ENCODE peak calls at places on chromosomes 3 and 15, in nine cellular contexts. O, S, I, G, A, E, J, R and C are unnamed samples.

GRCh38 chr3:181567446-181568075 is 144.2 kb upstream of the SOX2 start:
- DNase-seq in S (peak; percentile 4), R (no peak), A (no peak), O (no peak), E (no peak), J (no peak), I (no peak), G (no peak), C (no peak)

GRCh38 chr15:38587214-38587613 is 22.6 kb upstream of the RASGRP1 start:
- DNase-seq in O (no peak), G (no peak), E (no peak), J (no peak), I (no peak), S (no peak), A (no peak), R (no peak), C (no peak)

GRCh38 chr3:131903988-131904415 is 130.8 kb downstream of the CPNE4 start:
- DNase-seq in R (no peak), I (no peak), J (peak; percentile 54), S (peak; percentile 88), G (no peak), O (peak; percentile 71), E (peak; percentile 93), A (peak; percentile 77), C (no peak)

GRCh38 chr3:8938021-8938420 is 25.3 kb downstream of the RAD18 start:
- DNase-seq in E (no peak), G (no peak), S (peak; percentile 68), R (no peak), A (no peak), J (peak; percentile 21), I (no peak), O (peak; percentile 53), C (no peak)

GRCh38 chr15:73602444-73602843 is 30.7 kb downstream of the NPTN start:
- DNase-seq in O (no peak), I (no peak), A (no peak), E (no peak), R (no peak), S (no peak), G (no peak), J (no peak), C (no peak)

GRCh38 chr3:9198805-9199386 is 50.5 kb downstream of the SRGAP3 start:
- DNase-seq in I (no peak), G (peak; percentile 9), A (no peak), S (no peak), R (no peak), E (no peak), O (no peak), J (no peak), C (no peak)

GRCh38 chr3:171506743-171507319 is 46.6 kb upstream of the TNIK start:
- DNase-seq in A (no peak), R (no peak), O (no peak), I (no peak), E (no peak), G (no peak), J (no peak), S (peak; percentile 75), C (no peak)

GRCh38 chr15:78977591-78978347 is 32.9 kb upstream of the CTSH start:
- DNase-seq in E (no peak), A (no peak), S (no peak), G (no peak), O (no peak), R (no peak), J (no peak), I (no peak), C (no peak)

GRCh38 chr15:59307164-59307535 is 65.5 kb downstream of the MYO1E start:
- DNase-seq in R (no peak), E (no peak), A (no peak), J (no peak), G (no peak), O (no peak), S (no peak), I (no peak), C (no peak)

GRCh38 chr15:63881431-63881830 is 47.7 kb upstream of the HERC1 start:
- DNase-seq in O (no peak), I (no peak), A (no peak), J (no peak), S (no peak), E (no peak), G (no peak), R (no peak), C (no peak)

GRCh38 chr15:75043509-75044257 is 20.3 kb downstream of the PPCDC start:
- DNase-seq in O (peak; percentile 48), R (no peak), S (peak; percentile 100), E (peak; percentile 100), A (peak; percentile 68), J (peak; percentile 89), I (no peak), G (peak; percentile 86), C (no peak)

GRCh38 chr3:15796331-15796730 is 1.4 kb downstream of the ANKRD28 start:
- DNase-seq in A (no peak), S (no peak), E (no peak), I (no peak), R (no peak), G (no peak), J (no peak), O (no peak), C (no peak)

GRCh38 chr15:64897345-64897985 is 14.2 kb upstream of the ANKDD1A start:
- DNase-seq in S (peak; percentile 79), E (peak; percentile 58), J (peak; percentile 27), O (no peak), A (peak; percentile 73), I (no peak), G (no peak), R (no peak), C (no peak)

GRCh38 chr3:102400142-102400541 is 34.7 kb upstream of the ZPLD1 start:
- DNase-seq in A (no peak), J (no peak), R (no peak), O (peak; percentile 2), S (peak; percentile 34), E (no peak), I (no peak), G (no peak), C (no peak)

GRCh38 chr3:53221345-53221744 is 34.5 kb downstream of the TKT start:
- DNase-seq in G (no peak), J (no peak), A (peak; percentile 37), S (no peak), I (no peak), O (no peak), R (no peak), E (no peak), C (no peak)

GRCh38 chr15:91534235-91534634 is 319.3 kb upstream of the SLCO3A1 start:
- DNase-seq in J (no peak), R (no peak), A (no peak), O (no peak), I (no peak), E (no peak), G (no peak), S (no peak), C (no peak)

GRCh38 chr3:22371592-22372291 is 620.7 kb upstream of the ZNF385D start:
- DNase-seq in J (no peak), S (no peak), A (no peak), O (no peak), R (no peak), E (no peak), I (no peak), G (no peak), C (no peak)

GRCh38 chr3:14329116-14329830 is 73.1 kb upstream of the SLC6A6 start:
- DNase-seq in A (peak; percentile 84), I (no peak), E (peak; percentile 6), R (no peak), J (no peak), O (no peak), G (no peak), S (peak; percentile 31), C (no peak)

GRCh38 chr3:30319713-30320112 is 286.7 kb upstream of the TGFBR2 start:
- DNase-seq in I (peak; percentile 54), A (peak; percentile 71), S (peak; percentile 83), E (peak; percentile 31), R (peak; percentile 4), J (peak; percentile 27), O (peak; percentile 71), G (no peak), C (peak; percentile 46)

GRCh38 chr15:75573001-75573400 is 6.1 kb downstream of the PTPN9 start:
- DNase-seq in S (peak; percentile 74), I (no peak), R (no peak), O (peak; percentile 53), G (no peak), J (peak; percentile 50), A (no peak), E (no peak), C (no peak)

GRCh38 chr15:99931703-99932603 is 198.7 kb upstream of the LYSMD4 start:
- DNase-seq in J (no peak), R (no peak), O (no peak), G (no peak), E (no peak), A (peak; percentile 60), S (peak; percentile 11), I (no peak), C (no peak)

GRCh38 chr3:11734-12133 is 184.8 kb upstream of the CHL1 start:
- DNase-seq in G (no peak), J (no peak), S (no peak), A (no peak), I (no peak), R (no peak), O (peak; percentile 45), E (no peak), C (peak; percentile 1)

GRCh38 chr3:57464011-57464410 is 80.1 kb downstream of the DNAH12 start:
- DNase-seq in A (no peak), O (no peak), I (no peak), J (no peak), R (no peak), S (no peak), E (no peak), G (no peak), C (no peak)

GRCh38 chr3:31140470-31140869 is 246.0 kb upstream of the GADL1 start:
- DNase-seq in R (no peak), A (no peak), O (no peak), J (no peak), I (no peak), S (no peak), E (no peak), G (no peak), C (no peak)

GRCh38 chr3:49493901-49494300 is 23.8 kb downstream of the DAG1 start:
- DNase-seq in S (peak; percentile 43), I (no peak), R (no peak), O (no peak), J (no peak), A (no peak), E (no peak), G (no peak), C (no peak)